ENCODE peak calls at places on chromosomes 3 and 15, in four cellular contexts. I, O, K and X are unnamed samples.

GRCh38 chr3:116020495-116020894 is 397.2 kb downstream of the GAP43 start:
- DNase-seq in I (no peak), O (peak; percentile 59), K (no peak), X (no peak)

GRCh38 chr3:37703633-37704032 is 158.0 kb upstream of the CTDSPL start:
- DNase-seq in I (no peak), O (peak; percentile 63), K (no peak), X (no peak)

GRCh38 chr15:55897560-55898336 is 95.7 kb downstream of the NEDD4 start:
- DNase-seq in I (no peak), O (peak; percentile 62), K (no peak), X (no peak)

GRCh38 chr3:164533275-164533674 is 545.0 kb downstream of the SI start:
- DNase-seq in I (no peak), O (no peak), K (no peak), X (no peak)

GRCh38 chr3:169002689-169003088 is 660.8 kb downstream of the MECOM start:
- DNase-seq in I (no peak), O (no peak), K (no peak), X (no peak)

GRCh38 chr3:56469141-56469540 is 874 bp upstream of the ERC2 start:
- DNase-seq in I (no peak), O (no peak), K (no peak), X (no peak)

GRCh38 chr3:134253475-134254231 is 3.0 kb upstream of the RYK start:
- DNase-seq in I (no peak), O (no peak), K (no peak), X (no peak)

GRCh38 chr3:42804831-42805821 is 836 bp upstream of the HIGD1A start:
- DNase-seq in I (no peak), O (no peak), K (no peak), X (peak; percentile 71)

GRCh38 chr15:31393441-31394091 is 66.9 kb downstream of the KLF13 start:
- DNase-seq in I (no peak), O (no peak), K (no peak), X (no peak)

GRCh38 chr3:181920409-181920808 is 208.7 kb downstream of the SOX2 start:
- DNase-seq in I (no peak), O (no peak), K (no peak), X (no peak)

GRCh38 chr3:16069149-16069922 is 105.1 kb upstream of the GALNT15 start:
- DNase-seq in I (no peak), O (peak; percentile 87), K (no peak), X (no peak)

GRCh38 chr3:52232279-52233107 is 6.5 kb downstream of the TWF2 start:
- DNase-seq in I (no peak), O (no peak), K (no peak), X (no peak)

GRCh38 chr3:182364723-182365650 is 428.3 kb upstream of the ATP11B start:
- DNase-seq in I (no peak), O (no peak), K (no peak), X (no peak)

GRCh38 chr15:60135961-60136360 is 131.8 kb downstream of the FOXB1 start:
- DNase-seq in I (no peak), O (no peak), K (no peak), X (no peak)

GRCh38 chr15:42094512-42094963 is at the start of gene PLA2G4D:
- DNase-seq in I (no peak), O (no peak), K (no peak), X (no peak)

DNA sequence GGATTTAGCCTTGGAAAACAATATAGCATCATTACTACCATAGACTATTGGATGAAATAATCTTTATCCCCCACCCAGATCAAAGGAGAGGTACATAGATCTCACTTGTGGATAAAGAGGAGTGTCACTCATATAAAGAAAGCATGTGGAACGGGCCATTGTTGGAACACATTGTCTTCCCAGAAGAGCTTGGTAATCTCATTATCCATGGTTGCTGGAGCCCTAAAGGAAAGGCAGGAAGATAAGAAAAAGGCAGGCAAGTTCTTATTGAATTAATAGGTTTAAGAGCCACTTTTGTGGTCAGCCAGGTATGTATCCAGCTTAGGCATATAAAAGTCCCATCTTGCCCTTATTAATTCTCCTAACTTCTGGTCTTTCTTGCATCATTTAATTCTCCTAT is 659.1 kb downstream of the GRM7 start:
- DNase-seq in I (no peak), O (no peak), K (no peak), X (no peak)
- TF ChIP-seq CTCF in I (no peak), O (no peak), K (no peak), X (no peak)

GRCh38 chr3:154745925-154746324 is 315.9 kb upstream of the GPR149 start:
- DNase-seq in I (no peak), O (no peak), K (no peak), X (no peak)
- TF ChIP-seq CTCF in I (no peak), O (peak; percentile 16), K (no peak), X (peak; percentile 16)

GRCh38 chr3:45507820-45508317 is 86.7 kb upstream of the LIMD1 start:
- DNase-seq in I (no peak), O (peak; percentile 63), K (no peak), X (no peak)
- TF ChIP-seq CTCF in I (no peak), O (peak; percentile 40), K (no peak), X (peak; percentile 81)

GRCh38 chr3:49929333-49930240 is at the start of gene MON1A:
- DNase-seq in I (peak; percentile 67), O (peak; percentile 88), K (peak; percentile 92), X (peak; percentile 94)
- TF ChIP-seq CTCF in I (no peak), O (peak; percentile 15), K (no peak), X (peak; percentile 67)

GRCh38 chr3:13932578-13933295 is 52.9 kb upstream of the WNT7A start:
- DNase-seq in I (no peak), O (no peak), K (no peak), X (no peak)

GRCh38 chr3:13931172-13931571 is 51.3 kb upstream of the WNT7A start:
- DNase-seq in I (no peak), O (no peak), K (no peak), X (no peak)

GRCh38 chr3:13927295-13927694 is 47.4 kb upstream of the WNT7A start:
- DNase-seq in I (no peak), O (no peak), K (no peak), X (no peak)
- TF ChIP-seq CTCF in I (no peak), O (no peak), K (no peak), X (peak; percentile 20)

DNA sequence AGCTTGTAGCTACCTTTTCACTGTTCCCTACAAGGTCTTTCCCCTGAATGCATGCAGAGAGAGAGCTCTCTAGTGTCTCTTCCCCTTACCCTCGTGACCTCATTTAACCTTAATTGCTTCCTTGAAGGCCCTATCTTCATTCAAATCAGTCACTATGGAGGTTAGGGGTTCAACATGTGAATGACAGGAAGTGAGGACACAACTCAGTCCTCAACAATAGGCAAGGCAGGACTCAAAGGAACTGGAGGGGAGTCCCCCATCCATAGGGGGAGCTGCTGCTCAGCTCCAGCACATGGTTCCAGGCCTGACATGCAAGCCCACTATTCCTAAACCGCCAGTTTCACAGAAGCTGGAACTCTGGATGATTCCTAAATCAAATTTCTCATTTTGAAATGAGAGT is 33.8 kb upstream of the GYG1 start:
- DNase-seq in I (no peak), O (no peak), K (no peak), X (no peak)
- TF ChIP-seq CTCF in I (no peak), O (peak; percentile 34), K (no peak), X (peak; percentile 29)

DNA sequence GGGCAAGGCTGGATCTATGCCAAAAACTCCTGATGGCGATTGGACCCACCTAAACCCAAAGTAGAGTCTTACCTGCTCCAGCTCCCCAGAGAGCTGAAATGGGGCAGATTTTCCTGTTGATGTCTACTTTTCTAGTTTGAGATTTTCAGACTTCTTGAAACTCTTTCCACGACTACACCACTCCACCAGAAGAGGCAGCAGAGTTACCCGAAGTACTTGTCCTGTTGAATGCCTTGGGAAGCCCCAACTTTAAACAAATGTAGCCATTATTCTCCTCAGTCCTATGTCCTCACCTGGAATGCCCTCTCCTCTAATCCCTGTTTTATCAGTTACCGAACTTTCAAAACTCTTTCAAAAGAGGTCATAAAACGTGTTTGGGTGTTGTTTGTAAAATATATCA is 843.8 kb downstream of the VGLL3 start:
- DNase-seq in I (no peak), O (no peak), K (no peak), X (no peak)
- TF ChIP-seq CTCF in I (no peak), O (no peak), K (no peak), X (peak; percentile 44)

DNA sequence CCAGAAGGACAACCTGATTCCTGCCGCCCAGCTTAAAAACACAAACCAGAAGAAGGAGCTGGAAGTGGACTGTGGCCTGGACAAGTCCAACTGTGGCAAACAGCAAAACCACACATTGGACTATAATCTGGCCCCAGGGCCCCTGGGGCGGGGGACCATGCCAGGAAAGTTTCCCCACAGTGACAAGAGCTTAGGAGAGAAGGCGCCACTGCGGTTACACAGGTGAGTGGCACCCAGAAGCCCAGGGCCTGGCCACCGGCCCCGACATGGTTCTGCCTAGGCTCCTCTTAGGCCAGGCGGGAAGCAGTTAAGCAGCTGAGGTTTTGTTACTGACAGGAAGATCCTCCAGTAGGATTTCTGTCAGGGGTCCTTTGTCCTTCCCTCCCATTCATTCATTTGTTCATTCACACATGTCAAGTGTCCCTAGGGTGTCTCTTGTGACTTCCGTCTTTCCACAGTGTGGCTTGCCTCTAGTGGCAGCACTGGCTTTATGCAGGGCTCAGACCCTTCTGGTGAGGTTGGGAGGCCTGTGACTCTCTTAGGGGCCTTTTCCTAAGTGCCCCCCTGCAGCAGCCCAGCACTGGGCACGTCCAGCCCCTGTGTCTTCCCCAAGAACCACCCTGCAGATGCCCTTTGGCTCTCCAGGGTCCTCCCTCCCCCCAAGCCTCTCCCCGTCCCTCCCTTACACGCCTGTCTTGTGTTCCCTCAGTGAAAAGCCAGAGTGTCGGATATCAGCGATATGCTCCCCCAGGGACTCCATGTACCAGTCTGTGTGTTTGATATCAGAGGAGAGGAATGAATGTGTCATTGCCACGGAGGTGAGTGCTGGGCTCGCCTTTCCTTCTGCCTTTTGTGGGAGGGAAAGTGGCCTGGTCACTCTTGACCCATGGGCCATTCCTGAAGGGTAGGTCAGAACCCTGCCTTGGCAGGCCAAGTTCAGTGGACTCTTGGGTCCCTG is 7.8 kb downstream of the DLL4 start:
- DNase-seq in I (no peak), O (peak; percentile 66), K (no peak), X (no peak)
- TF ChIP-seq CTCF in I (no peak), O (no peak), K (no peak), X (peak; percentile 48)